ENCODE peak calls at places on chromosomes 3 and 15, in four cellular contexts. M is retinal pigment epithelial cell, U is Panc1, X is vagina. S is an unnamed sample.

GRCh38 chr15:39362832-39363561 is 217.9 kb upstream of the THBS1 start:
- DNase-seq in M (peak), U (no peak), X (no peak), S (no peak)

GRCh38 chr3:176296066-176296597 is 901.1 kb downstream of the TBL1XR1 start:
- DNase-seq in M (no peak), U (no peak), X (no peak), S (no peak)

GRCh38 chr15:88115529-88116152 is 140.9 kb downstream of the NTRK3 start:
- DNase-seq in M (no peak), U (no peak), X (no peak), S (no peak)

GRCh38 chr3:121747976-121748375 is 1.6 kb downstream of the GOLGB1 start:
- DNase-seq in M (no peak), U (no peak), X (no peak), S (no peak)

GRCh38 chr15:69994429-69995201 is 103.1 kb downstream of the TLE3 start:
- DNase-seq in M (no peak), U (no peak), X (no peak), S (no peak)

GRCh38 chr3:123576119-123576518 is 8.7 kb downstream of the HACD2 start:
- DNase-seq in M (no peak), U (no peak), X (no peak), S (no peak)

GRCh38 chr15:52417501-52417900 is 111.2 kb downstream of the MYO5A start:
- DNase-seq in M (no peak), U (no peak), X (no peak), S (no peak)

GRCh38 chr3:14803101-14803980 is 15.4 kb upstream of the FGD5 start:
- DNase-seq in M (no peak), U (no peak), X (no peak), S (peak)

GRCh38 chr3:125192190-125193035 is 20.1 kb downstream of the SLC12A8 start:
- DNase-seq in M (no peak), U (no peak), X (no peak), S (peak)

GRCh38 chr3:131216801-131217200 is 164.8 kb upstream of the NUDT16 start:
- DNase-seq in M (peak), U (no peak), X (no peak), S (peak)

GRCh38 chr3:184740509-184741258 is 28.8 kb upstream of the MAGEF1 start:
- DNase-seq in M (no peak), U (no peak), X (no peak), S (no peak)

GRCh38 chr3:154241496-154241895 is 82.8 kb downstream of the DHX36 start:
- DNase-seq in M (no peak), U (no peak), X (no peak), S (no peak)

GRCh38 chr3:187977659-187978058 is 176.3 kb upstream of the LPP start:
- DNase-seq in M (no peak), U (no peak), X (no peak), S (no peak)
- H3K4me3 ChIP-seq in M (no peak), U (no peak), X (no peak), S (no peak)

DNA sequence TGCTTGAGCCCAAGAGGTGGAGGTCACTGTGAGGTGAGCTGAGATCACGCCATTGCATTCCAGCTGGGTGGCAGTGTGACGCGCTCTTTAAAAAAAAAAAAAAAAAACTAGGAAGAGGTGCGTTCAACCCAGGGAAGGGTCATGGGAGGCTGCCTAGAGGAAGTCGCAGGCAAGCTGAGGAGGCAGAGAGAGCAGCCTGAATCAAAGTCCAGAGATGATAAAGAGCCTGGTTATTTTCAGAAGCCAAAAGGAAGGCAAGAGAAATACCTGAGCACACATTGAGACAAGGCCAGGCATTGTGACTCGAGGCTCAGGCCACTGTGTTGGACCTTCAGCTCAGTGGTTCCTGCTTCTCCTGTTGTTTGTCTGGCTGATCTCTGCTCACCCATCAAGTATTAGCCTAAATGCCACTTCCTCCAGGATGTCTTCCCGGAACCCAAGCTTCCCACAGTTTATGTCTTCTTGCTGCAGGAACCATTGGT is 16.1 kb upstream of the GCNT3 start:
- DNase-seq in M (no peak), U (no peak), X (no peak), S (peak)
- H3K4me3 ChIP-seq in M (no peak), U (no peak), X (no peak), S (no peak)

GRCh38 chr3:143120716-143121239 is 1.2 kb downstream of the CHST2 start:
- DNase-seq in M (no peak), U (no peak), X (no peak), S (no peak)
- H3K4me3 ChIP-seq in M (peak), U (peak), X (peak), S (peak)

GRCh38 chr15:64515196-64515595 is 54.8 kb downstream of the ZNF609 start:
- DNase-seq in M (no peak), U (no peak), X (no peak), S (no peak)
- H3K4me3 ChIP-seq in M (no peak), U (no peak), X (no peak), S (no peak)

GRCh38 chr15:99580061-99580460 is 14.3 kb downstream of the MEF2A start:
- DNase-seq in M (no peak), U (no peak), X (no peak), S (no peak)
- H3K4me3 ChIP-seq in M (no peak), U (no peak), X (no peak), S (no peak)

GRCh38 chr3:77780621-77781020 is 740.7 kb downstream of the ROBO2 start:
- DNase-seq in M (no peak), U (no peak), X (no peak), S (no peak)
- H3K4me3 ChIP-seq in M (no peak), U (no peak), X (no peak), S (no peak)